ENCODE peak calls at places on chromosomes 12 and 14, in four cellular contexts. One of them, this sample, is unnamed.

GRCh38 chr14:84969501-84969900 is 560.4 kb upstream of the FLRT2 start:
- DNase-seq in pancreas: no peak
- DNase-seq in AG04450: no peak
- DNase-seq in PC-9: no peak
- DNase-seq in this sample: no peak

GRCh38 chr12:13175499-13175898 is 21.0 kb upstream of the EMP1 start:
- DNase-seq in pancreas: no peak
- DNase-seq in AG04450: no peak
- DNase-seq in PC-9: peak
- DNase-seq in this sample: no peak

GRCh38 chr12:132713123-132713522 is 2.5 kb downstream of the PGAM5 start:
- DNase-seq in pancreas: no peak
- DNase-seq in AG04450: no peak
- DNase-seq in PC-9: no peak
- DNase-seq in this sample: no peak

GRCh38 chr12:117857632-117858274 is 111.0 kb downstream of the KSR2 start:
- DNase-seq in pancreas: no peak
- DNase-seq in AG04450: no peak
- DNase-seq in PC-9: peak
- DNase-seq in this sample: no peak

GRCh38 chr14:75059642-75060041 is 4.2 kb downstream of the ACYP1 start:
- DNase-seq in pancreas: no peak
- DNase-seq in AG04450: no peak
- DNase-seq in PC-9: no peak
- DNase-seq in this sample: no peak

GRCh38 chr14:20343855-20344205 is 395 bp downstream of the PARP2 start:
- DNase-seq in pancreas: no peak
- DNase-seq in AG04450: no peak
- DNase-seq in PC-9: no peak
- DNase-seq in this sample: no peak

GRCh38 chr12:59164991-59165718 is 244.9 kb upstream of the LRIG3 start:
- DNase-seq in pancreas: no peak
- DNase-seq in AG04450: peak
- DNase-seq in PC-9: peak
- DNase-seq in this sample: peak

GRCh38 chr12:124538194-124539082 is 29.0 kb downstream of the NCOR2 start:
- DNase-seq in pancreas: no peak
- DNase-seq in AG04450: no peak
- DNase-seq in PC-9: no peak
- DNase-seq in this sample: no peak

GRCh38 chr14:59428581-59429012 is 36.6 kb downstream of the GPR135 start:
- DNase-seq in pancreas: no peak
- DNase-seq in AG04450: peak
- DNase-seq in PC-9: no peak
- DNase-seq in this sample: no peak

GRCh38 chr14:102824832-102825231 is 47.6 kb downstream of the TRAF3 start:
- DNase-seq in pancreas: no peak
- DNase-seq in AG04450: no peak
- DNase-seq in PC-9: no peak
- DNase-seq in this sample: no peak
- TF ChIP-seq CTCF in pancreas: no peak
- TF ChIP-seq CTCF in AG04450: no peak
- TF ChIP-seq CTCF in PC-9: no peak
- TF ChIP-seq CTCF in this sample: no peak

GRCh38 chr14:100567009-100567876 is 20.0 kb downstream of the BEGAIN start:
- DNase-seq in pancreas: no peak
- DNase-seq in AG04450: no peak
- DNase-seq in PC-9: no peak
- DNase-seq in this sample: no peak
- H3K4me3 ChIP-seq in pancreas: peak
- H3K4me3 ChIP-seq in AG04450: no peak
- H3K4me3 ChIP-seq in PC-9: no peak
- H3K4me3 ChIP-seq in this sample: no peak

DNA sequence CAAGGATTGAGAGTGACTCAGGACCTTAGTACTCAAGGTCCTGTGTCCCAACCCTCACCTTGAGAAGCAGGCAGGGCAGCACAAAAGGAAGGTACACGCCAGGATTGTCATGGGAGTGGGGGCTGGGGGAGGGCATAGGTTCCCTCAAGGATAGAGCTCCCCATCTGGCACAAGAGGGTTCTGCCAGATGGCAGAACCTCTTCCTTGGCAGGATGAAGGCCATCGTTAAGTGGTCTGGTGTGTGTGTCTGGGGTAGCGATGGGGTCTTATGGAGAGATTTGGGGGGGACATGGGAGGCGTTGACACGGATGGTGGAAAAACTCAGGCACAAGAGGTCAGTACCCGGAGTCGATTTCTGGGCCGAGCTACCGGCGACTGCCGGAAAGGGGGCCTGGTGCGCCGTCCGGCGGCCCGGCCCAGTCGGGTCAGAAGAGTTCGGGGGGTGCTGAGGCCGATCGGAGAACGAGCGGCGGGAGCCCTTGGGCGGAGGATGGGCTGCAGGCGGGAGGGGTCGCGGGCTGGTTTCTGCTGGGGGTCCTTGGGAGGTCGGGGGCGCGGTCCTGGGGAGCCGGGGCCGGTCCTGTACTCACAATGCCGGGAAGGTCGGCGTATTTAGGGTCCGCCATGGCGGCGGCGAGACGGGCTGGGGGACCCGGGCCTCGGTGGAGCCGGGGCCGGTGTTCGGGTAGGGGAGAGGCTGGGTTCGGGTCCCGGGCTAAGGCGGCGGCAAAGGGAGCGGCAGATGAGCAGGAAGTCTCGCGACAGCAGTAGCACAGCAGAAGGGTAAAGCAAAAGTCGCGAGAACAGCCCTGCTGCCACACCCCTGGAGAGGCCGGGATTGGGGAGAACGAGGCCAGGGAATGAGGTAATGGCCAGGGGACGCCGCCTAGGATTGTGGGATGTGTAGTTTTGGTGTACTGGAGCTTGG is at the start of gene DCTN2:
- DNase-seq in pancreas: peak
- DNase-seq in AG04450: peak
- DNase-seq in PC-9: peak
- DNase-seq in this sample: peak
- TF ChIP-seq CTCF in pancreas: no peak
- TF ChIP-seq CTCF in AG04450: no peak
- TF ChIP-seq CTCF in PC-9: no peak
- TF ChIP-seq CTCF in this sample: no peak

GRCh38 chr12:53994691-53995310 is 5.2 kb upstream of the HOXC9 start:
- DNase-seq in pancreas: no peak
- DNase-seq in AG04450: no peak
- DNase-seq in PC-9: peak
- DNase-seq in this sample: no peak

GRCh38 chr12:53996188-53996885 is 3.6 kb upstream of the HOXC9 start:
- DNase-seq in pancreas: no peak
- DNase-seq in AG04450: no peak
- DNase-seq in PC-9: no peak
- DNase-seq in this sample: no peak

GRCh38 chr12:53996886-53997217 is 3.1 kb upstream of the HOXC9 start:
- DNase-seq in pancreas: no peak
- DNase-seq in AG04450: no peak
- DNase-seq in PC-9: no peak
- DNase-seq in this sample: no peak

GRCh38 chr12:53994268-53994690 is 5.7 kb upstream of the HOXC9 start:
- DNase-seq in pancreas: no peak
- DNase-seq in AG04450: no peak
- DNase-seq in PC-9: no peak
- DNase-seq in this sample: no peak

DNA sequence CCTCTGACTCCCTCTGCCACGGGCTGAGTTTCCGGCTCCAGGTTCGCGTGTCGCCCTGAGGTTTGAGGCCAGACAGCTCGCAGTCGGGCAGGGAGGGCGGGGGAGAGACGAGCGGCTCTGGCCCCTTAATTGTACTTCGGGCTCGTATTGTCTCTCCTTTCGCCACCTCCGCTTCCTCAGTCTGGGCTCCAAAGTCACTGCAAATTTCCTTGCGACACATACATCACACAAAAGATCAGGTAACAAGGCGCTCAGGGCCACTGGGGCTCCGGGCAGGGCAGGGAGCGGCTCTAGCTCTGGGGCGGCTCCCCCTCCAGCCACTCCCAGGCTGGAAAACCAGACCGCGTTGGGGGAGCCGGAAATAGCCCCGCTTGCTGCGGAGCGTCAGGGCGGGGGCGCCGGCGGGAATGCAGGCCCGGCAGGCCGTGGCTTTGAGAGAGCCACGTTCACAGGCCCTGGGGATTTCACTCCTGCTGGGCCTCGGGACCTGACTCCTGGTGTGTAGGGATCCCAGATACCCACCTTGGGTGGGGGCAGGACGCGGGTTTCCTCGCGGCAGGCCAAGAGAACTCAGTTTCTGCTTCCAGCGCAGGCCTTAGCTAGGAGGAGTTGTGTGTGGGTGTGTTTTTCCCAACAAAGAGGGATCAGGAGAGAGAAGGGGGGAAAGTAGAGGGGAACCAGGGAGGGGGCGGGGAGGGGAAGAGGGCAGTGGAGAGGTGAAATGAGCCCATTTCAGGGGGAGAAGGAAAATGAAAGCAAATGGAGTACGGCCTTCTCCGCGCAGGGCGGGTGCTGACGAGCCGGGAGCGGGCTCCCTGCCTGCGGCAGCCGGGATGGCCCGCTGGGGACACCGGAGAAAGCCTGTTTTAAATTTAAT is 4.4 kb upstream of the HOXC9 start:
- DNase-seq in pancreas: no peak
- DNase-seq in AG04450: no peak
- DNase-seq in PC-9: peak
- DNase-seq in this sample: no peak
- H3K4me3 ChIP-seq in pancreas: peak
- H3K4me3 ChIP-seq in AG04450: peak
- H3K4me3 ChIP-seq in PC-9: peak
- H3K4me3 ChIP-seq in this sample: peak

GRCh38 chr12:4996714-4997113 is 47.0 kb upstream of the KCNA5 start:
- DNase-seq in pancreas: no peak
- DNase-seq in AG04450: no peak
- DNase-seq in PC-9: no peak
- DNase-seq in this sample: no peak

GRCh38 chr12:5000658-5001390 is 42.9 kb upstream of the KCNA5 start:
- DNase-seq in pancreas: no peak
- DNase-seq in AG04450: no peak
- DNase-seq in PC-9: no peak
- DNase-seq in this sample: no peak

GRCh38 chr12:5003025-5003666 is 40.5 kb upstream of the KCNA5 start:
- DNase-seq in pancreas: peak
- DNase-seq in AG04450: peak
- DNase-seq in PC-9: peak
- DNase-seq in this sample: no peak

GRCh38 chr12:4997939-4998338 is 45.7 kb upstream of the KCNA5 start:
- DNase-seq in pancreas: no peak
- DNase-seq in AG04450: peak
- DNase-seq in PC-9: no peak
- DNase-seq in this sample: peak

DNA sequence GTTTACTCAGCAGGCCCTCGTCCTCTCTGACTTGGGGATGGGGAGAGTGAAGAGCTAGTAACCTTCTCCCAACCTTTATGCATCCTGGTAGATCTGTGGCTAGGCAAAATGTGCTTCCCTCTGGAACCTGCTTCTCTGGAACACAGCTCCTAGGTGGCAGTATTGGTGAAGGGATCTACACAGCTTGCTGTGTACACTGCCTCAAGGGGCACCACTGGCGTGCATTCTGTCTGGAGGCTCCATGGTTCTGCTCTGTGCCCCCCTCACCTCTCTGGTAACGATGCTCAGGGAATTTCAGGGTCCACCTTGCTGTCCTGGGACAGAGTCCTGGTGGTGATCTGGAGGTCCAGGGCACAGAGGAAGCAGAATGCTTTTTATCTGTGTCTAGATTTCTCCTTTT is 43.5 kb upstream of the KCNA5 start:
- DNase-seq in pancreas: no peak
- DNase-seq in AG04450: no peak
- DNase-seq in PC-9: no peak
- DNase-seq in this sample: no peak
- TF ChIP-seq CTCF in pancreas: no peak
- TF ChIP-seq CTCF in AG04450: no peak
- TF ChIP-seq CTCF in PC-9: no peak
- TF ChIP-seq CTCF in this sample: no peak

GRCh38 chr12:11861864-11862600 is 208.7 kb upstream of the BCL2L14 start:
- DNase-seq in pancreas: no peak
- DNase-seq in AG04450: no peak
- DNase-seq in PC-9: no peak
- DNase-seq in this sample: no peak
- H3K4me3 ChIP-seq in pancreas: no peak
- H3K4me3 ChIP-seq in AG04450: no peak
- H3K4me3 ChIP-seq in PC-9: no peak
- H3K4me3 ChIP-seq in this sample: no peak

GRCh38 chr14:105941226-105942166 is 415.1 kb downstream of the TMEM121 start:
- DNase-seq in pancreas: no peak
- DNase-seq in AG04450: no peak
- DNase-seq in PC-9: no peak
- DNase-seq in this sample: no peak

GRCh38 chr14:105947599-105947998 is 421.2 kb downstream of the TMEM121 start:
- DNase-seq in pancreas: no peak
- DNase-seq in AG04450: no peak
- DNase-seq in PC-9: no peak
- DNase-seq in this sample: no peak

GRCh38 chr14:105943973-105944602 is 417.7 kb downstream of the TMEM121 start:
- DNase-seq in pancreas: no peak
- DNase-seq in AG04450: no peak
- DNase-seq in PC-9: no peak
- DNase-seq in this sample: no peak

GRCh38 chr14:105945891-105946290 is 419.5 kb downstream of the TMEM121 start:
- DNase-seq in pancreas: peak
- DNase-seq in AG04450: no peak
- DNase-seq in PC-9: no peak
- DNase-seq in this sample: no peak

GRCh38 chr14:105944632-105945610 is 418.5 kb downstream of the TMEM121 start:
- DNase-seq in pancreas: peak
- DNase-seq in AG04450: no peak
- DNase-seq in PC-9: peak
- DNase-seq in this sample: no peak
- TF ChIP-seq CTCF in pancreas: peak
- TF ChIP-seq CTCF in AG04450: no peak
- TF ChIP-seq CTCF in PC-9: peak
- TF ChIP-seq CTCF in this sample: peak

GRCh38 chr14:53953828-53954550 is 2.6 kb downstream of the BMP4 start:
- DNase-seq in pancreas: peak
- DNase-seq in AG04450: no peak
- DNase-seq in PC-9: peak
- DNase-seq in this sample: no peak
- H3K4me3 ChIP-seq in pancreas: peak
- H3K4me3 ChIP-seq in AG04450: peak
- H3K4me3 ChIP-seq in PC-9: peak
- H3K4me3 ChIP-seq in this sample: peak

DNA sequence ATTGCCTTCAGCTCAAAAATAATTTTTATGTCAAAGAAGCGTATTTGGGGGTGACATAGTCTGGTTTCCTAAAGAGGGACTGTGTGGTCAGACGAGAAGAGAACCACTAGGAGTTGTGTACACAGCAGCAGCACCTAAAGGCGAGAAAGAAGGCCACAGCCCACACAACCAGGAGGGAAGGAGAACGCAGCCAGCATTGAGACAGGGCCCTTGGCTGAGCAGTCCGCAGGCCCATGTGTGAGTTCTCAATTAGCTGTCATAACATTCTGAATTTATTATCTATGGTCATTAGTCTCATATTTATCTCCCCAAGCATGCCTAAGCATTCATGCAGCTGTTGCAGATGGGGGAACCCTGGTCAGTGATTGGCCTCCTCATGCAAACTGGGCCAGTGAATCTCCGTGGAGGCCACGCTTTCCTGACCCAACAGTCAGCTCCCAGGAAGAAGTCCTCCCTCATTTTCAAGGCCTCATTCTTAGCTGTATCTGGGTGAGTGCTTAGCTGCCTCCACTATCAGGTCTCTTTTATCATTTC is 81.2 kb upstream of the ATF7IP start:
- DNase-seq in pancreas: no peak
- DNase-seq in AG04450: no peak
- DNase-seq in PC-9: no peak
- DNase-seq in this sample: no peak
- TF ChIP-seq CTCF in pancreas: no peak
- TF ChIP-seq CTCF in AG04450: no peak
- TF ChIP-seq CTCF in PC-9: no peak
- TF ChIP-seq CTCF in this sample: no peak

This sample was measured in AG09309.